ENCODE peak calls at places on chromosome 4, in six cellular contexts. X, J, U, R, M and Y are unnamed samples.

GRCh38 chr4:110091426-110091825 is 107.0 kb downstream of the ELOVL6 start:
- DNase-seq in X (no peak), J (peak), U (no peak), R (no peak), M (no peak), Y (no peak)

GRCh38 chr4:103091601-103092223 is 7.9 kb downstream of the BDH2 start:
- DNase-seq in X (no peak), J (peak), U (peak), R (no peak), M (peak), Y (peak)

GRCh38 chr4:7978489-7978888 is 38.8 kb upstream of the AFAP1 start:
- DNase-seq in X (no peak), J (peak), U (no peak), R (no peak), M (peak), Y (peak)

GRCh38 chr4:78565971-78566372 is 14.4 kb downstream of the ANXA3 start:
- DNase-seq in X (no peak), J (peak), U (no peak), R (no peak), M (no peak), Y (peak)

GRCh38 chr4:96652158-96652557 is 812.3 kb downstream of the PDHA2 start:
- DNase-seq in X (no peak), J (peak), U (no peak), R (no peak), M (no peak), Y (no peak)

GRCh38 chr4:173318648-173319211 is 15.4 kb downstream of the HMGB2 start:
- DNase-seq in X (no peak), J (peak), U (no peak), R (no peak), M (no peak), Y (peak)

GRCh38 chr4:105415281-105415744 is 58.5 kb downstream of the PPA2 start:
- DNase-seq in X (peak), J (no peak), U (no peak), R (no peak), M (no peak), Y (no peak)

GRCh38 chr4:147799986-147800555 is 68.2 kb downstream of the ARHGAP10 start:
- DNase-seq in X (no peak), J (no peak), U (peak), R (no peak), M (no peak), Y (no peak)

GRCh38 chr4:2721586-2721985 is 34.5 kb downstream of the TNIP2 start:
- DNase-seq in X (no peak), J (no peak), U (no peak), R (no peak), M (no peak), Y (no peak)

GRCh38 chr4:6960154-6960553 is 50.5 kb downstream of the TBC1D14 start:
- DNase-seq in X (no peak), J (no peak), U (no peak), R (no peak), M (no peak), Y (no peak)

GRCh38 chr4:51831133-51831532 is 11.8 kb upstream of the DCUN1D4 start:
- DNase-seq in X (peak), J (peak), U (peak), R (no peak), M (peak), Y (peak)

GRCh38 chr4:127732623-127733199 is 2.5 kb downstream of the SLC25A31 start:
- DNase-seq in X (no peak), J (peak), U (peak), R (no peak), M (no peak), Y (peak)

GRCh38 chr4:99968330-99968729 is 18.3 kb upstream of the H2AZ1 start:
- DNase-seq in X (no peak), J (peak), U (no peak), R (no peak), M (no peak), Y (peak)

GRCh38 chr4:39637572-39638357 is 900 bp downstream of the SMIM14 start:
- DNase-seq in X (peak), J (peak), U (peak), R (no peak), M (peak), Y (peak)

GRCh38 chr4:152678841-152679240 is 956 bp downstream of the TMEM154 start:
- DNase-seq in X (no peak), J (peak), U (no peak), R (no peak), M (no peak), Y (no peak)
- H3K4me3 ChIP-seq in X (no peak), J (peak), U (peak), R (no peak), M (no peak), Y (no peak)

GRCh38 chr4:137125011-137125410 is 407.3 kb downstream of the PCDH18 start:
- DNase-seq in X (no peak), J (no peak), U (no peak), R (no peak), M (peak), Y (peak)
- H3K4me3 ChIP-seq in X (no peak), J (no peak), U (no peak), R (peak), M (peak), Y (no peak)

GRCh38 chr4:108465886-108466491 is 154.4 kb upstream of the RPL34 start:
- DNase-seq in X (no peak), J (no peak), U (peak), R (no peak), M (no peak), Y (no peak)
- H3K4me3 ChIP-seq in X (no peak), J (no peak), U (no peak), R (no peak), M (no peak), Y (no peak)

GRCh38 chr4:89509708-89510269 is 202.2 kb upstream of the GPRIN3 start:
- DNase-seq in X (no peak), J (peak), U (peak), R (no peak), M (no peak), Y (no peak)
- H3K4me3 ChIP-seq in X (no peak), J (no peak), U (no peak), R (no peak), M (no peak), Y (no peak)

GRCh38 chr4:133149932-133150642 is 993 bp downstream of the PCDH10 start:
- DNase-seq in X (no peak), J (no peak), U (no peak), R (no peak), M (no peak), Y (no peak)
- H3K4me3 ChIP-seq in X (no peak), J (no peak), U (no peak), R (peak), M (no peak), Y (peak)

GRCh38 chr4:47031713-47032404 is 492 bp downstream of the GABRB1 start:
- DNase-seq in X (no peak), J (no peak), U (no peak), R (no peak), M (peak), Y (peak)
- H3K4me3 ChIP-seq in X (peak), J (peak), U (no peak), R (peak), M (peak), Y (peak)

DNA sequence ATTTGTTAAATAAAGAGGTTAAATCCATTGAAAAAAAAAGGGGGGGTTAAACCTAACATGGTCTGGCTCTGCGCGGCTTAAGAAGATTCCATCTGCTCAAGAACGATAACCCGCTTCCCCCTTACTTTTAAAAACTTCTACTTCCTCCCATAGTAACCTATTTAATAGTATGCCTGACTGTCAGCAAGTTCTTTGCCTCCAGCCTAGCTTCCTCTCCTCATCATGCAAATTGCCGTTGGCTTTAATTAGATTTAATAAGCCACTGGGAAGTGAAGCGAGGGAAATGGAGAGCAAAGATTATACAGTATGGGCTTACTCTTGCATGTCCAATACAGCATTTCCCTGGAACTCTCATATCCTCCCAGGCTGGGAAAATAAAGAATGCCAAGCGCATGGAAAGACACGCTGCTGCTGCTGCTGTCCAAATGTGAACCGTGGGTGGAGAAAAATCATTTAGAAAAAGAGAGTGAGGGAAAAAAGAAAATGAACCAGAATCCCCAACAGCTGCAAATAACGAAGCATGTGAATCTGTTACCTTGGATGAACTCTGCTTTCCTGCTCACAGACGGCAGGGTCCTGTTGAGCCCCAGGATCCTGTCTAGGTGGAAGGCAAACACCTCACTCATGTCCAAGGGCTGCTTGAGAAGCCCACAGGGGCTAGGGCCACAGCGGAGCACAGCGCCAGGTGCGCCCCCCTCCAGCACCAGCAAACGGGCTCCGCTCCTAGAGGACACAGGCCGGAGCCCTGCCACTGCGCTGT is 2.7 kb downstream of the GASK1B start:
- DNase-seq in X (no peak), J (no peak), U (no peak), R (no peak), M (no peak), Y (no peak)
- H3K4me3 ChIP-seq in X (peak), J (peak), U (no peak), R (peak), M (peak), Y (peak)

GRCh38 chr4:183098723-183099536 is at the start of gene WWC2:
- DNase-seq in X (peak), J (peak), U (peak), R (peak), M (peak), Y (peak)
- H3K4me3 ChIP-seq in X (peak), J (peak), U (peak), R (peak), M (peak), Y (peak)